ENCODE peak calls at places on chromosomes 13 and 19, in seven cellular contexts. One of them, this sample, is unnamed.
A peak's percentile ranks its signal among the peaks of the same experiment; 100 is the strongest.

GRCh38 chr19:1987197-1988187 is 28.0 kb downstream of the BTBD2 start:
- DNase-seq in pons: no peak
- DNase-seq in G401: no peak
- DNase-seq in aorta: no peak
- DNase-seq in SHP77: no peak
- DNase-seq in PC-9: no peak
- DNase-seq in activated CD4-positive, alpha-beta T cell treated with anti-CD3 and anti-CD28 coated beads, Interleukin-2, amount 50 U/mL, for 24 hours: no peak
- DNase-seq in this sample: no peak

GRCh38 chr19:40799558-40800338 is 757 bp downstream of the EGLN2 start:
- DNase-seq in aorta: peak; percentile 89
- DNase-seq in PC-9: peak; percentile 28
- DNase-seq in activated CD4-positive, alpha-beta T cell treated with anti-CD3 and anti-CD28 coated beads, Interleukin-2, amount 50 U/mL, for 24 hours: no peak
- DNase-seq in pons: no peak
- DNase-seq in G401: peak; percentile 19
- DNase-seq in SHP77: no peak
- DNase-seq in this sample: no peak

GRCh38 chr19:31181535-31181934 is 167.7 kb downstream of the TSHZ3 start:
- DNase-seq in SHP77: no peak
- DNase-seq in G401: no peak
- DNase-seq in aorta: no peak
- DNase-seq in activated CD4-positive, alpha-beta T cell treated with anti-CD3 and anti-CD28 coated beads, Interleukin-2, amount 50 U/mL, for 24 hours: no peak
- DNase-seq in pons: no peak
- DNase-seq in PC-9: no peak
- DNase-seq in this sample: no peak

GRCh38 chr19:2503521-2504109 is 27.7 kb downstream of the GADD45B start:
- DNase-seq in aorta: no peak
- DNase-seq in G401: no peak
- DNase-seq in activated CD4-positive, alpha-beta T cell treated with anti-CD3 and anti-CD28 coated beads, Interleukin-2, amount 50 U/mL, for 24 hours: peak; percentile 30
- DNase-seq in SHP77: no peak
- DNase-seq in pons: no peak
- DNase-seq in PC-9: peak; percentile 71
- DNase-seq in this sample: no peak

GRCh38 chr19:40751065-40751923 is at the start of gene SNRPA:
- DNase-seq in G401: peak; percentile 98
- DNase-seq in pons: peak; percentile 98
- DNase-seq in activated CD4-positive, alpha-beta T cell treated with anti-CD3 and anti-CD28 coated beads, Interleukin-2, amount 50 U/mL, for 24 hours: peak; percentile 31
- DNase-seq in SHP77: peak; percentile 100
- DNase-seq in aorta: peak; percentile 98
- DNase-seq in PC-9: peak; percentile 97
- DNase-seq in this sample: peak; percentile 98

GRCh38 chr19:18415177-18415867 is 3.9 kb upstream of the SSBP4 start:
- DNase-seq in PC-9: no peak
- DNase-seq in SHP77: no peak
- DNase-seq in pons: peak; percentile 64
- DNase-seq in aorta: peak; percentile 91
- DNase-seq in G401: no peak
- DNase-seq in activated CD4-positive, alpha-beta T cell treated with anti-CD3 and anti-CD28 coated beads, Interleukin-2, amount 50 U/mL, for 24 hours: no peak
- DNase-seq in this sample: no peak

GRCh38 chr19:16025108-16026101 is 50.9 kb upstream of the TPM4 start:
- DNase-seq in activated CD4-positive, alpha-beta T cell treated with anti-CD3 and anti-CD28 coated beads, Interleukin-2, amount 50 U/mL, for 24 hours: no peak
- DNase-seq in G401: peak; percentile 23
- DNase-seq in PC-9: peak; percentile 67
- DNase-seq in SHP77: no peak
- DNase-seq in pons: no peak
- DNase-seq in aorta: peak; percentile 82
- DNase-seq in this sample: no peak

GRCh38 chr13:105996391-105997028 is 539.0 kb downstream of the EFNB2 start:
- DNase-seq in activated CD4-positive, alpha-beta T cell treated with anti-CD3 and anti-CD28 coated beads, Interleukin-2, amount 50 U/mL, for 24 hours: no peak
- DNase-seq in pons: no peak
- DNase-seq in PC-9: no peak
- DNase-seq in aorta: no peak
- DNase-seq in G401: no peak
- DNase-seq in SHP77: no peak
- DNase-seq in this sample: no peak

This sample was measured in NCI-H748 treated with DMSO at 0.1 percent for 48 hours.